ENCODE peak calls at places on chromosomes 6 and 20, in nine cellular contexts. One of them, this sample, is unnamed.

GRCh38 chr20:50575869-50576720 is 65.9 kb downstream of the PTPN1 start:
- DNase-seq in cardiac fibroblast: peak; percentile 65
- DNase-seq in heart left ventricle: peak; percentile 62
- DNase-seq in psoas muscle: peak; percentile 70
- DNase-seq in adrenal gland: peak; percentile 90
- DNase-seq in brain microvascular endothelial cell: peak; percentile 37
- DNase-seq in fibroblast of lung: peak; percentile 70
- DNase-seq in mammary epithelial cell: no peak
- DNase-seq in DND-41: peak; percentile 51
- DNase-seq in this sample: no peak

GRCh38 chr6:98927534-98927933 is 20.2 kb downstream of the FBXL4 start:
- DNase-seq in cardiac fibroblast: no peak
- DNase-seq in heart left ventricle: peak; percentile 23
- DNase-seq in psoas muscle: no peak
- DNase-seq in adrenal gland: no peak
- DNase-seq in brain microvascular endothelial cell: no peak
- DNase-seq in fibroblast of lung: no peak
- DNase-seq in mammary epithelial cell: no peak
- DNase-seq in DND-41: no peak
- DNase-seq in this sample: no peak

GRCh38 chr20:41499064-41499463 is 119.1 kb downstream of the CHD6 start:
- DNase-seq in cardiac fibroblast: no peak
- DNase-seq in heart left ventricle: no peak
- DNase-seq in psoas muscle: no peak
- DNase-seq in adrenal gland: no peak
- DNase-seq in brain microvascular endothelial cell: no peak
- DNase-seq in fibroblast of lung: no peak
- DNase-seq in mammary epithelial cell: no peak
- DNase-seq in DND-41: no peak
- DNase-seq in this sample: no peak

GRCh38 chr6:99605074-99605726 is 1.4 kb upstream of the PRDM13 start:
- DNase-seq in cardiac fibroblast: no peak
- DNase-seq in heart left ventricle: no peak
- DNase-seq in psoas muscle: no peak
- DNase-seq in adrenal gland: no peak
- DNase-seq in brain microvascular endothelial cell: no peak
- DNase-seq in fibroblast of lung: no peak
- DNase-seq in mammary epithelial cell: no peak
- DNase-seq in DND-41: no peak
- DNase-seq in this sample: no peak

GRCh38 chr20:23343590-23343989 is 7.0 kb upstream of the NXT1 start:
- DNase-seq in cardiac fibroblast: no peak
- DNase-seq in heart left ventricle: no peak
- DNase-seq in psoas muscle: no peak
- DNase-seq in adrenal gland: no peak
- DNase-seq in brain microvascular endothelial cell: no peak
- DNase-seq in fibroblast of lung: no peak
- DNase-seq in mammary epithelial cell: no peak
- DNase-seq in DND-41: no peak
- DNase-seq in this sample: no peak

GRCh38 chr6:131656667-131657066 is 19.6 kb downstream of the ENPP3 start:
- DNase-seq in cardiac fibroblast: no peak
- DNase-seq in heart left ventricle: no peak
- DNase-seq in psoas muscle: no peak
- DNase-seq in adrenal gland: no peak
- DNase-seq in brain microvascular endothelial cell: no peak
- DNase-seq in fibroblast of lung: no peak
- DNase-seq in mammary epithelial cell: no peak
- DNase-seq in DND-41: no peak
- DNase-seq in this sample: no peak

GRCh38 chr6:170307080-170307545 is 555 bp downstream of the FAM120B start:
- DNase-seq in cardiac fibroblast: no peak
- DNase-seq in heart left ventricle: no peak
- DNase-seq in psoas muscle: no peak
- DNase-seq in adrenal gland: no peak
- DNase-seq in brain microvascular endothelial cell: no peak
- DNase-seq in fibroblast of lung: no peak
- DNase-seq in mammary epithelial cell: no peak
- DNase-seq in DND-41: no peak
- DNase-seq in this sample: no peak

GRCh38 chr6:17878734-17879133 is 108.7 kb downstream of the KIF13A start:
- DNase-seq in cardiac fibroblast: no peak
- DNase-seq in heart left ventricle: no peak
- DNase-seq in psoas muscle: no peak
- DNase-seq in adrenal gland: no peak
- DNase-seq in brain microvascular endothelial cell: no peak
- DNase-seq in fibroblast of lung: no peak
- DNase-seq in mammary epithelial cell: no peak
- DNase-seq in DND-41: no peak
- DNase-seq in this sample: no peak

GRCh38 chr20:21090112-21090737 is 15.9 kb downstream of the LINC00237 start:
- DNase-seq in cardiac fibroblast: no peak
- DNase-seq in heart left ventricle: no peak
- DNase-seq in psoas muscle: no peak
- DNase-seq in adrenal gland: no peak
- DNase-seq in brain microvascular endothelial cell: no peak
- DNase-seq in fibroblast of lung: no peak
- DNase-seq in mammary epithelial cell: no peak
- DNase-seq in DND-41: no peak
- DNase-seq in this sample: no peak

GRCh38 chr20:35398660-35399144 is 13.1 kb downstream of the UQCC1 start:
- DNase-seq in cardiac fibroblast: peak; percentile 73
- DNase-seq in heart left ventricle: no peak
- DNase-seq in psoas muscle: no peak
- DNase-seq in adrenal gland: no peak
- DNase-seq in brain microvascular endothelial cell: no peak
- DNase-seq in fibroblast of lung: peak; percentile 62
- DNase-seq in mammary epithelial cell: no peak
- DNase-seq in DND-41: no peak
- DNase-seq in this sample: no peak

GRCh38 chr6:7541175-7542064 is at the start of gene DSP:
- DNase-seq in cardiac fibroblast: no peak
- DNase-seq in heart left ventricle: peak; percentile 57
- DNase-seq in psoas muscle: peak; percentile 23
- DNase-seq in adrenal gland: peak; percentile 60
- DNase-seq in brain microvascular endothelial cell: peak; percentile 45
- DNase-seq in fibroblast of lung: no peak
- DNase-seq in mammary epithelial cell: peak; percentile 93
- DNase-seq in DND-41: no peak
- DNase-seq in this sample: no peak

GRCh38 chr6:89921197-89921596 is 26.9 kb downstream of the GJA10 start:
- DNase-seq in cardiac fibroblast: no peak
- DNase-seq in heart left ventricle: no peak
- DNase-seq in psoas muscle: no peak
- DNase-seq in adrenal gland: no peak
- DNase-seq in brain microvascular endothelial cell: no peak
- DNase-seq in fibroblast of lung: no peak
- DNase-seq in mammary epithelial cell: no peak
- DNase-seq in DND-41: no peak
- DNase-seq in this sample: no peak

GRCh38 chr20:39468703-39469102 is 506.6 kb downstream of the DHX35 start:
- DNase-seq in cardiac fibroblast: no peak
- DNase-seq in heart left ventricle: no peak
- DNase-seq in psoas muscle: no peak
- DNase-seq in adrenal gland: no peak
- DNase-seq in brain microvascular endothelial cell: no peak
- DNase-seq in fibroblast of lung: no peak
- DNase-seq in mammary epithelial cell: no peak
- DNase-seq in DND-41: no peak
- DNase-seq in this sample: no peak

GRCh38 chr20:17985388-17986018 is 16.7 kb downstream of the MGME1 start:
- DNase-seq in cardiac fibroblast: no peak
- DNase-seq in heart left ventricle: no peak
- DNase-seq in psoas muscle: no peak
- DNase-seq in adrenal gland: no peak
- DNase-seq in brain microvascular endothelial cell: no peak
- DNase-seq in fibroblast of lung: no peak
- DNase-seq in mammary epithelial cell: no peak
- DNase-seq in DND-41: no peak
- DNase-seq in this sample: no peak

GRCh38 chr6:4902363-4902762 is 101.5 kb downstream of the RPP40 start:
- DNase-seq in cardiac fibroblast: no peak
- DNase-seq in heart left ventricle: no peak
- DNase-seq in psoas muscle: no peak
- DNase-seq in adrenal gland: no peak
- DNase-seq in brain microvascular endothelial cell: no peak
- DNase-seq in fibroblast of lung: no peak
- DNase-seq in mammary epithelial cell: no peak
- DNase-seq in DND-41: no peak
- DNase-seq in this sample: no peak

GRCh38 chr6:106547053-106547414 is 82.3 kb downstream of the RTN4IP1 start:
- DNase-seq in cardiac fibroblast: peak; percentile 75
- DNase-seq in heart left ventricle: no peak
- DNase-seq in psoas muscle: no peak
- DNase-seq in adrenal gland: no peak
- DNase-seq in brain microvascular endothelial cell: no peak
- DNase-seq in fibroblast of lung: no peak
- DNase-seq in mammary epithelial cell: no peak
- DNase-seq in DND-41: no peak
- DNase-seq in this sample: no peak

GRCh38 chr6:110345025-110345424 is 13.1 kb downstream of the METTL24 start:
- DNase-seq in cardiac fibroblast: no peak
- DNase-seq in heart left ventricle: no peak
- DNase-seq in psoas muscle: no peak
- DNase-seq in adrenal gland: no peak
- DNase-seq in brain microvascular endothelial cell: no peak
- DNase-seq in fibroblast of lung: no peak
- DNase-seq in mammary epithelial cell: no peak
- DNase-seq in DND-41: no peak
- DNase-seq in this sample: no peak

GRCh38 chr6:32202186-32202585 is 9.7 kb upstream of the GPSM3 start:
- DNase-seq in cardiac fibroblast: no peak
- DNase-seq in heart left ventricle: no peak
- DNase-seq in psoas muscle: no peak
- DNase-seq in adrenal gland: no peak
- DNase-seq in brain microvascular endothelial cell: no peak
- DNase-seq in fibroblast of lung: no peak
- DNase-seq in mammary epithelial cell: no peak
- DNase-seq in DND-41: no peak
- DNase-seq in this sample: no peak

GRCh38 chr6:158785036-158785435 is 34.1 kb downstream of the EZR start:
- DNase-seq in cardiac fibroblast: no peak
- DNase-seq in heart left ventricle: no peak
- DNase-seq in psoas muscle: no peak
- DNase-seq in adrenal gland: peak; percentile 48
- DNase-seq in brain microvascular endothelial cell: no peak
- DNase-seq in fibroblast of lung: no peak
- DNase-seq in mammary epithelial cell: no peak
- DNase-seq in DND-41: no peak
- DNase-seq in this sample: no peak
- TF ChIP-seq CTCF in cardiac fibroblast: no peak
- TF ChIP-seq CTCF in heart left ventricle: no peak
- TF ChIP-seq CTCF in psoas muscle: no peak
- TF ChIP-seq CTCF in adrenal gland: no peak
- TF ChIP-seq CTCF in brain microvascular endothelial cell: no peak
- TF ChIP-seq CTCF in fibroblast of lung: no peak
- TF ChIP-seq CTCF in mammary epithelial cell: no peak
- TF ChIP-seq CTCF in DND-41: no peak
- TF ChIP-seq CTCF in this sample: no peak

DNA sequence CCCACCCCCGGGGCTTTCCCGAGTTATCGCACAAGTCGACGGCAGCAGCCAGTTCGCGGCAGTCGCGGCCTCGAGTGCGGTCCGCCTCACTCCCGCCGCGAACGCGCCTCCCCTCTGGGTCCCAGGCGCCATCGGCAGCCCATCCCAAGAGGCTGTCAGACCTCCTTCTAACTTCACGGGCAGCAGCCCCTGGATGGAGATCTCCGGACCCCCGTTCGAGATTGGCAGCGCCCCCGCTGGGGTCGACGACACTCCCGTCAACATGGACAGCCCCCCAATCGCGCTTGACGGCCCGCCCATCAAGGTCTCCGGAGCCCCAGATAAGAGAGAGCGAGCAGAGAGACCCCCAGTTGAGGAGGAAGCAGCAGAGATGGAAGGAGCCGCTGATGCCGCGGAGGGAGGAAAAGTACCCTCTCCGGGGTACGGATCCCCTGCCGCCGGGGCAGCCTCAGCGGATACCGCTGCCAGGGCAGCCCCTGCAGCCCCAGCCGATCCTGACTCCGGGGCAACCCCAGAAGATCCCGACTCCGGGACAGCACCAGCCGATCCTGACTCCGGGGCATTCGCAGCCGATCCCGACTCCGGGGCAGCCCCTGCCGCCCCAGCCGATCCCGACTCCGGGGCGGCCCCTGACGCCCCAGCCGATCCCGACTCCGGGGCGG is 1.6 kb downstream of the GNAS start:
- DNase-seq in cardiac fibroblast: no peak
- DNase-seq in heart left ventricle: no peak
- DNase-seq in psoas muscle: no peak
- DNase-seq in adrenal gland: no peak
- DNase-seq in brain microvascular endothelial cell: no peak
- DNase-seq in fibroblast of lung: no peak
- DNase-seq in mammary epithelial cell: no peak
- DNase-seq in DND-41: no peak
- DNase-seq in this sample: no peak
- H3K4me3 ChIP-seq in cardiac fibroblast: no peak overlapping the region
- H3K4me3 ChIP-seq in heart left ventricle: peak overlapping the region; percentile 23
- H3K4me3 ChIP-seq in psoas muscle: peak overlapping the region; percentile 57
- H3K4me3 ChIP-seq in adrenal gland: no peak overlapping the region
- H3K4me3 ChIP-seq in brain microvascular endothelial cell: no peak overlapping the region
- H3K4me3 ChIP-seq in fibroblast of lung: no peak overlapping the region
- H3K4me3 ChIP-seq in mammary epithelial cell: no peak overlapping the region
- H3K4me3 ChIP-seq in DND-41: no peak overlapping the region
- H3K4me3 ChIP-seq in this sample: peak overlapping the region; percentile 9

DNA sequence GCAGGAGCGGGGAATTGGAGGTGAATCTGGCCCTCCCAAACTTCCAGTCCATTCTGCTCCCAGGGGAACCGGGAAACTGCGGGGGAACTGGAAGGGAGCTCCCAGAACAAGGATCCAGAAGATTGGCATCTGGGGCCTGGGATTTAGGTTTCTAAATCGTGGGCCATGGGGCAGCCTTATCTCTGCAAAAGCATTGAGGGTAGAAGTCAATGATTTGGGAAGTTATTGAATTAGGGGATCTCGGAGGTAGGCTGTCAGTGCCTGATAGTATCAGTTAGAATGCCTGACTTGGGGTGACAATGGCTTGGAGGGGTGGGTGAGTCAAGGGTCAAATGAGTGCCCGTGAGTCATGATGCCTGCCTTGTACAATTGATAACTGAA is 45.2 kb downstream of the HNF4A start:
- DNase-seq in cardiac fibroblast: no peak
- DNase-seq in heart left ventricle: no peak
- DNase-seq in psoas muscle: no peak
- DNase-seq in adrenal gland: no peak
- DNase-seq in brain microvascular endothelial cell: no peak
- DNase-seq in fibroblast of lung: no peak
- DNase-seq in mammary epithelial cell: no peak
- DNase-seq in DND-41: no peak
- DNase-seq in this sample: no peak
- TF ChIP-seq CTCF in cardiac fibroblast: no peak
- TF ChIP-seq CTCF in heart left ventricle: no peak
- TF ChIP-seq CTCF in psoas muscle: no peak
- TF ChIP-seq CTCF in adrenal gland: no peak
- TF ChIP-seq CTCF in brain microvascular endothelial cell: no peak
- TF ChIP-seq CTCF in fibroblast of lung: no peak
- TF ChIP-seq CTCF in mammary epithelial cell: no peak
- TF ChIP-seq CTCF in DND-41: no peak
- TF ChIP-seq CTCF in this sample: no peak

DNA sequence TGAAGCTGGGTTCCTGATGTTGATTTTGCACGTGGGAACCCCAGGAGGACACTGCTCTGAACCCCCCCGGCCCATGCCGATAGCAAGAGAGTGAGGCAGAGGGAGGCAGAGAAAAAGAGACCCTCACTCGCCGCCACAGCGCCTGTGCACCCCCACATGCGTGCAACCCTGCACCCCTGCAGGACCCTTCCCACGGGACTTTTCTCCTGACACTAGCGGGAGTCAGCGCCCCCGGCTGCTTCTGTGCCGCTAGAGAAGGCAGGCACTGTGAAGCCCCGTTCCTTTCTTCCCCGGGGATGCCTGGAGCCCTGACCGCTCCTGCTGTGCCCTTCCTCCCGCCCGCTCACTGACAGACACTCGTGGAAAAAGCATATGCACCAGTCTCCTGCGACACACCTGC is 67.4 kb downstream of the GMPR start:
- DNase-seq in cardiac fibroblast: no peak
- DNase-seq in heart left ventricle: no peak
- DNase-seq in psoas muscle: no peak
- DNase-seq in adrenal gland: peak; percentile 43
- DNase-seq in brain microvascular endothelial cell: no peak
- DNase-seq in fibroblast of lung: no peak
- DNase-seq in mammary epithelial cell: no peak
- DNase-seq in DND-41: no peak
- DNase-seq in this sample: no peak
- H3K4me3 ChIP-seq in cardiac fibroblast: no peak overlapping the region
- H3K4me3 ChIP-seq in heart left ventricle: no peak overlapping the region
- H3K4me3 ChIP-seq in psoas muscle: no peak overlapping the region
- H3K4me3 ChIP-seq in adrenal gland: no peak overlapping the region
- H3K4me3 ChIP-seq in brain microvascular endothelial cell: no peak overlapping the region
- H3K4me3 ChIP-seq in fibroblast of lung: no peak overlapping the region
- H3K4me3 ChIP-seq in mammary epithelial cell: no peak overlapping the region
- H3K4me3 ChIP-seq in DND-41: no peak overlapping the region
- H3K4me3 ChIP-seq in this sample: no peak overlapping the region

This sample was measured in HFF-Myc.